ENCODE peak calls at places on chromosomes 7 and 10, in four cellular contexts. D, G, I and F are unnamed samples.

GRCh38 chr7:64307254-64308018 is 6.3 kb upstream of the ZNF736 start:
- DNase-seq in D (peak; percentile 97), G (peak; percentile 93), I (peak; percentile 95), F (peak; percentile 84)

GRCh38 chr10:102826148-102826796 is 10.9 kb downstream of the CYP17A1 start:
- DNase-seq in D (no peak), G (no peak), I (no peak), F (no peak)

GRCh38 chr10:13338337-13339128 is 9.6 kb downstream of the SEPHS1 start:
- DNase-seq in D (no peak), G (no peak), I (no peak), F (peak; percentile 54)

GRCh38 chr10:61752111-61753011 is 89.6 kb downstream of the CABCOCO1 start:
- DNase-seq in D (no peak), G (no peak), I (no peak), F (peak; percentile 48)

GRCh38 chr7:28166982-28167715 is 13.4 kb downstream of the JAZF1 start:
- DNase-seq in D (no peak), G (no peak), I (no peak), F (peak; percentile 19)

GRCh38 chr7:38905026-38905759 is 3.8 kb downstream of the VPS41 start:
- DNase-seq in D (no peak), G (no peak), I (no peak), F (no peak)

GRCh38 chr10:72087969-72088878 is at the start of gene SPOCK2:
- DNase-seq in D (peak; percentile 80), G (peak; percentile 50), I (no peak), F (no peak)

GRCh38 chr7:128053023-128053422 is 21.8 kb upstream of the LRRC4 start:
- DNase-seq in D (no peak), G (no peak), I (no peak), F (no peak)

GRCh38 chr7:1675673-1676549 is 5.8 kb downstream of the ELFN1 start:
- DNase-seq in D (no peak), G (no peak), I (no peak), F (no peak)

GRCh38 chr10:101663097-101663496 is 31.9 kb downstream of the FBXW4 start:
- DNase-seq in D (no peak), G (no peak), I (no peak), F (no peak)

GRCh38 chr7:46369933-46370654 is 449.0 kb upstream of the IGFBP3 start:
- DNase-seq in D (no peak), G (no peak), I (no peak), F (peak; percentile 87)

GRCh38 chr10:97024181-97025073 is 161.3 kb downstream of the SLIT1 start:
- DNase-seq in D (no peak), G (peak; percentile 61), I (no peak), F (peak; percentile 69)

GRCh38 chr10:110992011-110992800 is 72.8 kb downstream of the SHOC2 start:
- DNase-seq in D (no peak), G (no peak), I (no peak), F (no peak)

GRCh38 chr7:128030263-128030998 is 806 bp downstream of the LRRC4 start:
- DNase-seq in D (no peak), G (no peak), I (no peak), F (no peak)

GRCh38 chr7:141649865-141650499 is 52.0 kb downstream of the DENND11 start:
- DNase-seq in D (peak; percentile 51), G (peak; percentile 76), I (peak; percentile 56), F (peak; percentile 93)

GRCh38 chr10:31071232-31071999 is 39.8 kb upstream of the ZNF438 start:
- DNase-seq in D (no peak), G (no peak), I (no peak), F (peak; percentile 52)

GRCh38 chr10:92590623-92591549 is 2.0 kb upstream of the KIF11 start:
- DNase-seq in D (peak; percentile 38), G (peak; percentile 33), I (no peak), F (peak; percentile 45)

GRCh38 chr10:27319752-27320561 is 79.4 kb upstream of the ACBD5 start:
- DNase-seq in D (peak; percentile 13), G (peak; percentile 33), I (peak; percentile 81), F (no peak)

GRCh38 chr7:54719974-54720373 is 39.0 kb downstream of the SEC61G start:
- DNase-seq in D (no peak), G (no peak), I (no peak), F (no peak)

GRCh38 chr10:104332243-104333036 is 5.8 kb downstream of the ITPRIP start:
- DNase-seq in D (no peak), G (no peak), I (no peak), F (no peak)

GRCh38 chr10:18618995-18619394 is 32.4 kb downstream of the NSUN6 start:
- DNase-seq in D (no peak), G (no peak), I (peak; percentile 67), F (no peak)

GRCh38 chr10:47400786-47401185 is 16.7 kb upstream of the ZNF488 start:
- DNase-seq in D (no peak), G (peak; percentile 11), I (peak; percentile 14), F (no peak)

GRCh38 chr10:103690281-103690680 is 165.1 kb downstream of the SH3PXD2A start:
- DNase-seq in D (no peak), G (no peak), I (no peak), F (no peak)

GRCh38 chr10:6774406-6774805 is 194.3 kb upstream of the PRKCQ start:
- DNase-seq in D (no peak), G (no peak), I (no peak), F (no peak)

GRCh38 chr10:77486511-77486910 is 151.1 kb downstream of the KCNMA1 start:
- DNase-seq in D (no peak), G (no peak), I (no peak), F (no peak)

GRCh38 chr10:77490512-77490911 is 147.1 kb downstream of the KCNMA1 start:
- DNase-seq in D (no peak), G (no peak), I (no peak), F (no peak)

GRCh38 chr10:77490915-77491314 is 146.7 kb downstream of the KCNMA1 start:
- DNase-seq in D (no peak), G (no peak), I (no peak), F (no peak)

GRCh38 chr10:77482072-77482471 is 155.5 kb downstream of the KCNMA1 start:
- DNase-seq in D (no peak), G (no peak), I (no peak), F (no peak)

DNA sequence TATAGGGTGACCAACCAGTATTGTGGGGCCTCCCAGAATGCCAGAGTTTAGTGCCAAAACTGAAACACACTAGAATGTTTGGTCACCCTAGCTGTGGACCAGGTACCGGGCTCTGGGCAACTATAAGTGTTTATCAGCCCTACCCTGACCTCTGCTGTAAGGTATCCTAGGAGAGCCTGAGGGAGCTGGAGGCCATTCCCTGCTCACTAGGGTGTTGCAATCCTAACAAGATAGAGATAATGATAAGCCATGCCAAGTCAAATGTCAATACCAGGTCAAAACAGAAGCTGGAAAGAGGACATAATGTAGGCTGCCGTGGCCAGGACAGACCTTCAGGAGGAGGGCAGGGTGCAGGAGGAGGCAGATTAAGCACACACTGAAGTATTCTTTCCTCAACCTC is 151.8 kb downstream of the KCNMA1 start:
- DNase-seq in D (no peak), G (no peak), I (no peak), F (no peak)
- TF ChIP-seq CTCF in D (no peak), G (no peak), I (no peak), F (no peak)

GRCh38 chr10:119177708-119178370 is 773 bp downstream of the PRDX3 start:
- DNase-seq in D (peak; percentile 65), G (no peak), I (no peak), F (no peak)

GRCh38 chr10:119176166-119176565 is 2.4 kb downstream of the PRDX3 start:
- DNase-seq in D (no peak), G (no peak), I (no peak), F (no peak)

GRCh38 chr10:119174109-119174508 is 4.5 kb downstream of the PRDX3 start:
- DNase-seq in D (no peak), G (no peak), I (no peak), F (no peak)

GRCh38 chr10:119178371-119179119 is at the start of gene PRDX3:
- DNase-seq in D (peak; percentile 97), G (peak; percentile 91), I (peak; percentile 92), F (peak; percentile 81)
- TF ChIP-seq CTCF in D (no peak), G (peak; percentile 3), I (no peak), F (peak; percentile 66)

GRCh38 chr7:50665403-50666123 is 100.4 kb upstream of the DDC start:
- DNase-seq in D (no peak), G (no peak), I (no peak), F (no peak)

GRCh38 chr7:50666124-50666496 is 100.9 kb upstream of the DDC start:
- DNase-seq in D (no peak), G (no peak), I (no peak), F (no peak)

GRCh38 chr7:50667338-50667737 is 102.1 kb upstream of the DDC start:
- DNase-seq in D (no peak), G (no peak), I (no peak), F (no peak)

GRCh38 chr7:50669890-50670289 is 104.7 kb upstream of the DDC start:
- DNase-seq in D (no peak), G (no peak), I (no peak), F (no peak)

DNA sequence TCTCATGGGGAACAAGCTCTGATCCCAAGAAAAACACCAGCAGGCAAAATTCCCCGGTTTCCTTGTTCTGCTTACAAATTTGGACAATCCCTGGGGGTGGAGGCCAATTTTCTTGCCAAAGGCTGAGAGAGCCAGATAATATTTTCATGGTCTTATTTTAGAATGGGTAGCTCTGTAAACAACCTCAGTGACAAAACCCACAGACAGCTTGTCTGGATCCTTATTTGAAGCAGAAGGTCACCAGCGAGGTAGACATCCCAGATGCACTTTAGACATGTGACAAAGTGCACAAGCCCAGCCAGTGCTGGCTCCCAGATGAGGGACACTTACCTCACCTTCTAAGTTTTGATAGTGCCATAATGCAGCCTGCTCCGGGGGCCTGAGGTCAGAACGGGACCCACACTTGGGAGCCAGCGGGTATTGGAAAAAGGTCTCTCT is 102.6 kb upstream of the DDC start:
- DNase-seq in D (no peak), G (no peak), I (no peak), F (no peak)
- TF ChIP-seq CTCF in D (no peak), G (no peak), I (no peak), F (no peak)

GRCh38 chr7:29292886-29293658 is 98.5 kb downstream of the CHN2 start:
- DNase-seq in D (no peak), G (no peak), I (no peak), F (no peak)

GRCh38 chr7:29296421-29296820 is 101.8 kb downstream of the CHN2 start:
- DNase-seq in D (no peak), G (no peak), I (no peak), F (no peak)

GRCh38 chr7:29300649-29301048 is 106.1 kb downstream of the CHN2 start:
- DNase-seq in D (no peak), G (no peak), I (no peak), F (no peak)

GRCh38 chr7:29299986-29300609 is 105.5 kb downstream of the CHN2 start:
- DNase-seq in D (no peak), G (no peak), I (no peak), F (no peak)

DNA sequence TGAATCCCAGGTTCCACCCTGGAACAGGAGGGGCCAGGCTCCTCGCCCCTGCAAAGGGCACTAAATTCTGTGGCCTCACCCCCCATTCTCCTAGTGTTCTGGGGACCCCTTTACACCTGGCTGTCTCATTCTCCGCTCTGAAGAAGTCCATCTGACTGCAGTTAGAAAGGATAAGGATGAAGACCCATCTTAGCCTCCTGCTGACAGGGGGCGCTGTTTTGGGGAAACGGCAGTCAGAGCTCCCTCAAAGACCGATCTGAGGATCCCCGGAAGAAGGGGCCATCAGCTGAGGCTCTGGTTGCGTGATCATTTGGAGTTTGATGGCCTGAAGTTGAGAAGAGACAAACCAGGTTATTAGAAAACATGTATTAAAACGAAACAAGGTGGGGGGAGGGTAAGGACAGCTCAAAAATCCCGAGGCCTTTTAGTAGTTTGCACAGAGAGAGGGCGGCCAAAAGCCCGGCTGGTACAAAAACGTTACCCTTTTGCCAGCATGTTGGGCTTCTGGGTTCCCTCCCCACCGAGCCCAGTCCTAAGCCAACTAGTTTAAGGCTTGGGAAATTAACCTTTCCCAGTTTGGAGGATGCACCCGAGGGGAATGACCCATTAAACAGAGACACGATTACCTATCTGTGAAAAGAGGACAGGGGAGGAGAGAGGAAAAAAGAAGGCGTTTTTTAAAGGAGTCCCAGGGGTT is 102.8 kb downstream of the CHN2 start:
- DNase-seq in D (peak; percentile 16), G (no peak), I (no peak), F (no peak)
- TF ChIP-seq CTCF in D (peak; percentile 39), G (no peak), I (no peak), F (peak; percentile 33)